ENCODE peak calls at places on chromosome 16, in five cellular contexts. N, B, R, F and G are unnamed samples.

GRCh38 chr16:88058817-88059216 is 107.6 kb downstream of the BANP start:
- DNase-seq in B (no peak), F (no peak), N (no peak), R (no peak), G (no peak)

GRCh38 chr16:57815987-57816745 is 13.9 kb upstream of the KIFC3 start:
- DNase-seq in B (peak; percentile 29), R (no peak), F (peak; percentile 29), N (no peak), G (peak; percentile 62)

GRCh38 chr16:1007284-1007850 is 25.8 kb downstream of the SOX8 start:
- DNase-seq in R (no peak), B (no peak), F (no peak), N (no peak), G (no peak)

GRCh38 chr16:88941933-88942909 is 34.8 kb downstream of the CBFA2T3 start:
- DNase-seq in F (peak; percentile 95), N (no peak), B (no peak), R (peak; percentile 83), G (peak; percentile 81)

GRCh38 chr16:84084570-84085270 is 32.0 kb downstream of the MBTPS1 start:
- DNase-seq in F (peak; percentile 84), B (peak; percentile 79), N (peak; percentile 78), R (peak; percentile 80), G (peak; percentile 79)

GRCh38 chr16:10362077-10362863 is 23.6 kb upstream of the ATF7IP2 start:
- DNase-seq in N (peak; percentile 98), R (no peak), B (peak; percentile 77), F (no peak), G (no peak)

GRCh38 chr16:85402910-85403692 is 210.0 kb upstream of the GSE1 start:
- DNase-seq in R (peak; percentile 59), N (no peak), B (peak; percentile 96), F (no peak), G (no peak)

GRCh38 chr16:51095890-51096626 is 55.0 kb downstream of the SALL1 start:
- DNase-seq in R (no peak), F (no peak), N (peak; percentile 32), B (no peak), G (no peak)

GRCh38 chr16:1707193-1707790 is 1.3 kb downstream of the MAPK8IP3 start:
- DNase-seq in R (no peak), N (peak; percentile 41), B (peak; percentile 36), F (peak; percentile 54), G (no peak)

GRCh38 chr16:67979955-67980678 is at the start of gene DPEP3:
- DNase-seq in R (peak; percentile 89), N (no peak), F (peak; percentile 52), B (no peak), G (no peak)

GRCh38 chr16:78628526-78628925 is 529.1 kb downstream of the WWOX start:
- DNase-seq in R (no peak), B (no peak), F (no peak), N (no peak), G (no peak)

GRCh38 chr16:86227801-86228200 is 282.5 kb upstream of the FOXF1 start:
- DNase-seq in R (no peak), F (no peak), N (no peak), B (no peak), G (no peak)

GRCh38 chr16:60230666-60231065 is 1496.5 kb upstream of the GOT2 start:
- DNase-seq in F (no peak), N (no peak), B (no peak), R (no peak), G (no peak)

GRCh38 chr16:57003439-57004386 is 14.4 kb downstream of the NLRC5 start:
- DNase-seq in N (no peak), B (no peak), F (no peak), R (no peak), G (no peak)

GRCh38 chr16:8931864-8932263 is 31.8 kb downstream of the USP7 start:
- DNase-seq in N (peak; percentile 48), R (peak; percentile 82), F (no peak), B (peak; percentile 55), G (no peak)

GRCh38 chr16:57305159-57305811 is 20.8 kb upstream of the PLLP start:
- DNase-seq in R (no peak), N (peak; percentile 65), F (no peak), B (no peak), G (no peak)

GRCh38 chr16:30953511-30954124 is 3.9 kb upstream of the SETD1A start:
- DNase-seq in N (peak; percentile 88), R (peak; percentile 86), B (no peak), F (peak; percentile 76), G (peak; percentile 49)

GRCh38 chr16:31221357-31222160 is 4.6 kb upstream of the PYDC1 start:
- DNase-seq in R (no peak), F (no peak), B (peak; percentile 11), N (no peak), G (no peak)

GRCh38 chr16:86611958-86612357 is 33.6 kb downstream of the FOXL1 start:
- DNase-seq in B (no peak), R (no peak), N (no peak), F (no peak), G (no peak)

GRCh38 chr16:63787014-63787413 is 1334.8 kb downstream of the CDH11 start:
- DNase-seq in B (no peak), N (no peak), R (no peak), F (no peak), G (peak; percentile 6)

GRCh38 chr16:67517661-67518423 is 10.8 kb upstream of the RIPOR1 start:
- DNase-seq in B (no peak), N (no peak), F (no peak), R (no peak), G (no peak)

GRCh38 chr16:726438-727290 is at the start of the genes CCDC78 and HAGHL:
- DNase-seq in B (peak; percentile 86), N (no peak), R (peak; percentile 91), F (peak; percentile 94), G (no peak)

DNA sequence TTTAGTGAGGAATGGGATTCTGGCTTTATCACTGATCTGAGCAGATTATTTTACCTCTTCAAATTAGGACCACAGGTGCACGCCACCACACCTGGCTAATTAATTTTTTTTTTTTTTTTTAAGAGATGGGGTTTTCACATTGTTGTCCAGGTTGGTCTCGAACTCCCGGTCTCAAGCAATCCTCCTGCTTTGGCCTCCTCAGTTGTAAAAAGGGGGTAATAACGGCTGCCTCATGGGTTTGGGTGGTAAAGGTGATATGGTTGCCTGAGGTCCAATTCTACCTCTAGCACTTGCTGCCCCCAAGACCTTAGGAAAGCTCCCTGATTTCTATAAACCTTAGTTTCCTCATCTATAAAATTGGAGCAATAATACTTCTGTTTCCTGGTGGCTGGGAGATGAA is 130.7 kb upstream of the HS3ST2 start:
- DNase-seq in R (no peak), N (no peak), F (no peak), B (no peak), G (no peak)
- TF ChIP-seq RAD21 in R (no peak), N (no peak), F (no peak), B (no peak), G (no peak)

DNA sequence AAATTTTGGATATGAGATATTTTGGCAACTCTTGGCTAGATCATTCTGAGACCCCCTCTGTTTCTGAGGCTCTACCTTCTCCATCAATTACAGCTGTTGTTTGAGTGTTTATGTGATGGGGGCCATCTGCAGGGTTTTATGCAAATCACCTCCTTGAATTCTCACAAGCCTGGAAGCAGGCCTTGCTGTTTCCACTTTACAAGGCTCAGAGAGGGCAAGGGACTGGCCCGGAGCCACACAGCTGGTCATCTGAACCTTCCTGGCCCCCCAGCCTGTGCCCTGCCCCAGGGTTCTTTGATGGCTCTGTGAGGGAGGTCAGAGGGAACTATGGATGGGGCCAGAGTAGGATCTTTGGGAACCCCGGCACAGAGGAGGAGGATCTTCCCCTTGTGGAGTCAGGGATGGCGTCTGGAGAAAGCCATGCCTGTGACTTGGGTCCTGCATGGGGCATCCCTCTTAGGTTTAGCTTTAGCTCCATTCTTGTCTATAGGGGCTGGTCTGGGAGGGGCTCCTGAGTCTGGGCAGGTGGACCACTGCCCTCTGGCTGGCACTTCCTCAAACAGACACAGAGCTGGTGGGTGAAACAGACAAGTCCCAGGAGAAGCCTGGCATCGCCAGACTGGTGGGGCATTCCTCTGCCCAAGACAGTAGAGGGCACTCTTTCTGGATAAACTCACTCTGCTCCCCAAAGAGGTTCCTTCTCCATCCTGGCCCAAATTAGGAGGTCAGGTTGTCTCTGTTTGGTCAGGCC is 26.2 kb downstream of the IL21R start:
- DNase-seq in N (no peak), B (no peak), F (no peak), R (peak; percentile 46), G (no peak)
- TF ChIP-seq CHD2 in N (no peak), B (no peak), F (no peak), R (no peak), G (no peak)

DNA sequence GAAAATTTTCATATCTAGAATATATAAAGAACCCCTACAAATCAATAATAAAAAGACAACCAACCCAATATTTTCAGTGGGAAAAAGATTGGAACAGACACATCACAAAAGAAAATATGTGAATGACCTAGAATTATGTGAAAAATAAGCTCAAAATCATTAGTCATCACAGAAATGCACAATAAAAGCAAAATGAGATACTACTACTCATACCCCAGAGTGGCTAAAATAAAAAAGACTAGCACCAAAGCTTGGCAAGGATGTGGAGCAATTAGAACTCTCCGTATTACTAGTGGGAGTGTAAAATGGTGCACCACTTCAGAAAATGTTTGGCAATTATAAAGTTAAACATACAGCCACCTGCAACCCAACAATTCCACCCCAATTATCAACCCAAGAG is 48.0 kb upstream of the CDH5 start:
- DNase-seq in R (no peak), B (no peak), N (no peak), F (no peak), G (no peak)
- TF ChIP-seq RAD21 in R (no peak), B (no peak), N (no peak), F (no peak), G (no peak)

GRCh38 chr16:22240023-22240697 is 34.1 kb downstream of the EEF2K start:
- DNase-seq in R (no peak), N (no peak), F (no peak), B (no peak), G (no peak)

GRCh38 chr16:22232277-22233049 is 26.4 kb downstream of the EEF2K start:
- DNase-seq in F (no peak), R (no peak), N (peak; percentile 93), B (no peak), G (peak; percentile 95)

GRCh38 chr16:22233050-22233405 is 26.9 kb downstream of the EEF2K start:
- DNase-seq in B (no peak), F (no peak), R (no peak), N (no peak), G (no peak)

GRCh38 chr16:22239131-22239805 is 33.2 kb downstream of the EEF2K start:
- DNase-seq in R (no peak), F (no peak), N (no peak), B (no peak), G (no peak)

DNA sequence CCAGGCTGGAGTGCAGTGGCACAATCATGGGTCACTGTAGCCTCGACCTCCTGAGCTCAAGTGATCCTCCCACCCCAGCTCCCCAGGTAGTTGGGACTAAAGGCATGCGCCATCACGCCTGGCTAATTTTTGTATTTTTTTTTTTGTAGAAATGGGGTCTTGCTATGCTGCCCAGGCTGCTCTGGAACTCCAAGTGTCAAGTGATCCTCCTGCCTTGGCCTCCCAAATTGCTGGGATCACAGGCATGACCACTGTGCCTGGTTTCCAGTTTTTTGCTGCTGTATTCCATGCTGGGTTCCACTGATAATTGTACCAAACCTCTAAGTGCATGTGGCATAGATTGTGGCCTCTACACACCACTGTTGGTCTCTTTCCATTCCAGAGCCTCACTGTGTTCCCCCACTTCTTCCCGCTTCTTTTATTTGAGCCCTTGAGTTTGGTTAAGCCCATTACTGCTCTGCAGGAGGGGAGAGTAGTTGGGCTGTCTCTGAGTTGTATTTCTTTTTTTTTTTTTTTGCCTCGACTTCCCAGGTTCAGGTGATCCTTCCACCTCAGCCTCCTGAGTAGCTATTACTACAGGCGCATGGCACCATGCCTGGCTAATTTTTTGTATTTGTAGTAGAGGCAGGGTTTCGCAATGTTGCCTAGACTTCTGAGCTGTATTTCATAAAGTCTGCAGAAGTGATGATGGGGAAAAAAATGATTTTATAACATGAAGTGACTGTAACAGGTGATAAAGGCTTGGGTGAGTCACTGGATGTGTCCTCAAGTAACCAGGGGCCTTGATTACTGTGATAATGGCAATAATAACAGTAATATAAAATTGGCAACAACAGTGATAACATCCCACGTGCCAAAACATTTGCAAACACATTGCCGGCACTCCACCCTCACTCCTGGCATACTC is 30.0 kb downstream of the EEF2K start:
- DNase-seq in R (no peak), F (no peak), B (no peak), N (no peak), G (no peak)
- TF ChIP-seq CHD2 in R (no peak), F (no peak), B (no peak), N (no peak), G (no peak)